ENCODE peak calls at places on chromosomes 3 and 15, in five cellular contexts. M is astrocyte of the hippocampus, X is T47D, I is AG09319, T is kidney tubule cell. A is an unnamed sample.

GRCh38 chr15:91224750-91225380 is 124.8 kb downstream of the SV2B start:
- DNase-seq in I (no peak), X (peak), M (peak), T (peak), A (peak)

GRCh38 chr15:88326924-88327323 is 70.4 kb upstream of the NTRK3 start:
- DNase-seq in M (no peak), I (no peak), T (no peak), X (no peak), A (no peak)

GRCh38 chr3:191356586-191357439 is 26.5 kb upstream of the UTS2B start:
- DNase-seq in T (peak), X (no peak), M (peak), I (no peak), A (no peak)

GRCh38 chr3:127072971-127073851 is 90.3 kb downstream of the PLXNA1 start:
- DNase-seq in M (no peak), T (no peak), I (no peak), X (no peak), A (no peak)

GRCh38 chr3:33937628-33938027 is 139.2 kb downstream of the PDCD6IP start:
- DNase-seq in T (no peak), M (no peak), X (no peak), I (no peak), A (no peak)

GRCh38 chr3:42831321-42831713 is 22.1 kb downstream of the ACKR2 start:
- DNase-seq in I (no peak), T (peak), X (peak), M (peak), A (peak)

GRCh38 chr3:117898722-117899121 is 1135.9 kb downstream of the IGSF11 start:
- DNase-seq in M (no peak), X (peak), T (peak), I (no peak), A (no peak)

GRCh38 chr15:43465105-43465504 is 27.9 kb downstream of the TP53BP1 start:
- DNase-seq in I (peak), X (no peak), T (peak), M (peak), A (peak)

GRCh38 chr15:38665586-38665985 is 101.0 kb upstream of the RASGRP1 start:
- DNase-seq in T (no peak), M (no peak), I (no peak), X (no peak), A (no peak)

GRCh38 chr15:83871808-83872559 is 218.1 kb downstream of the ADAMTSL3 start:
- DNase-seq in I (peak), X (no peak), M (peak), T (peak), A (no peak)

GRCh38 chr15:60077581-60078359 is 73.7 kb downstream of the FOXB1 start:
- DNase-seq in X (no peak), T (no peak), M (no peak), I (no peak), A (no peak)

GRCh38 chr3:159733194-159733860 is 255.3 kb upstream of the IL12A start:
- DNase-seq in I (no peak), T (peak), X (no peak), M (peak), A (no peak)

GRCh38 chr3:50639055-50639494 is 22.1 kb downstream of the MAPKAPK3 start:
- DNase-seq in X (no peak), I (no peak), M (peak), T (peak), A (no peak)

GRCh38 chr3:161372321-161373260 is 1.3 kb upstream of the SPTSSB start:
- DNase-seq in X (peak), I (no peak), T (peak), M (peak), A (no peak)

GRCh38 chr15:54282228-54282836 is 304.1 kb downstream of the UNC13C start:
- DNase-seq in M (no peak), X (no peak), I (no peak), T (no peak), A (no peak)

GRCh38 chr15:32113224-32113623 is 82.9 kb downstream of the CHRNA7 start:
- DNase-seq in M (no peak), I (no peak), X (no peak), T (no peak), A (no peak)

GRCh38 chr3:165837058-165837525 is at the start of gene BCHE:
- DNase-seq in I (no peak), T (peak), M (peak), X (peak), A (peak)

GRCh38 chr3:72533584-72534473 is 314.4 kb downstream of the SHQ1 start:
- DNase-seq in T (no peak), M (no peak), I (no peak), X (no peak), A (no peak)

GRCh38 chr3:197792019-197792647 is 1.1 kb downstream of the LRCH3 start:
- DNase-seq in I (no peak), X (peak), M (no peak), T (peak), A (no peak)

GRCh38 chr3:37174532-37175126 is at the start of gene LRRFIP2:
- DNase-seq in T (peak), M (peak), X (peak), I (no peak), A (no peak)

GRCh38 chr3:73451276-73451973 is 173.3 kb downstream of the PDZRN3 start:
- DNase-seq in I (no peak), M (no peak), X (no peak), T (peak), A (no peak)

GRCh38 chr15:66751579-66751978 is 49.5 kb downstream of the SMAD6 start:
- DNase-seq in M (no peak), T (peak), I (no peak), X (peak), A (no peak)